ENCODE peak calls at places on chromosomes 11 and 22, in six cellular contexts. U is neuronal stem cell, I is mesenchymal stem cell, L is H1, P is trophoblast cell, X is H9. Q is an unnamed sample.

GRCh38 chr22:24510694-24511625 is 15.8 kb downstream of the UPB1 start:
- DNase-seq in U (no peak), I (peak), L (no peak), P (no peak), X (no peak), Q (peak)

GRCh38 chr11:94597896-94598295 is 30.7 kb downstream of the PIWIL4 start:
- DNase-seq in U (no peak), I (peak), L (no peak), P (no peak), X (no peak), Q (peak)

GRCh38 chr11:102470257-102470656 is 17.7 kb upstream of the TMEM123 start:
- DNase-seq in U (no peak), I (no peak), L (no peak), P (no peak), X (no peak), Q (no peak)

GRCh38 chr11:101264303-101264702 is 134.7 kb upstream of the PGR start:
- DNase-seq in U (no peak), I (no peak), L (no peak), P (no peak), X (no peak), Q (no peak)

GRCh38 chr22:48876951-48877350 is 950.7 kb downstream of the BRD1 start:
- DNase-seq in U (no peak), I (no peak), L (no peak), P (no peak), X (no peak), Q (no peak)

GRCh38 chr11:26649884-26650283 is 72.0 kb downstream of the SLC5A12 start:
- DNase-seq in U (peak), I (peak), L (no peak), P (peak), X (peak), Q (peak)

GRCh38 chr11:27582686-27583085 is 76.1 kb upstream of the LIN7C start:
- DNase-seq in U (no peak), I (no peak), L (no peak), P (no peak), X (no peak), Q (no peak)

GRCh38 chr11:10935015-10935564 is 77.2 kb upstream of the ZBED5 start:
- DNase-seq in U (no peak), I (no peak), L (no peak), P (no peak), X (no peak), Q (no peak)

GRCh38 chr22:26461188-26461810 is 22.3 kb downstream of the HPS4 start:
- DNase-seq in U (peak), I (peak), L (peak), P (peak), X (peak), Q (peak)

GRCh38 chr11:128961645-128962044 is 19.0 kb upstream of the TP53AIP1 start:
- DNase-seq in U (no peak), I (no peak), L (no peak), P (no peak), X (no peak), Q (no peak)

GRCh38 chr22:43479962-43480361 is 68.1 kb downstream of the MPPED1 start:
- DNase-seq in U (no peak), I (no peak), L (no peak), P (no peak), X (no peak), Q (no peak)

GRCh38 chr11:68266936-68267880 is 4.6 kb downstream of the C11orf24 start:
- DNase-seq in U (no peak), I (peak), L (no peak), P (no peak), X (peak), Q (peak)

GRCh38 chr22:29377979-29378378 is 10.4 kb downstream of the AP1B1 start:
- DNase-seq in U (no peak), I (no peak), L (no peak), P (peak), X (no peak), Q (no peak)

GRCh38 chr22:46219650-46220049 is 30.4 kb downstream of the CDPF1 start:
- DNase-seq in U (no peak), I (no peak), L (no peak), P (no peak), X (no peak), Q (no peak)

GRCh38 chr11:6812391-6813005 is 13.0 kb upstream of the OR6A2 start:
- DNase-seq in U (peak), I (peak), L (no peak), P (no peak), X (peak), Q (peak)

GRCh38 chr11:20162824-20163777 is 2.8 kb upstream of the DBX1 start:
- DNase-seq in U (peak), I (peak), L (no peak), P (no peak), X (peak), Q (peak)

GRCh38 chr11:133955091-133955846 is 1.5 kb downstream of the IGSF9B start:
- DNase-seq in U (no peak), I (no peak), L (no peak), P (no peak), X (no peak), Q (no peak)

GRCh38 chr11:59673291-59673690 is 4.5 kb upstream of the PATL1 start:
- DNase-seq in U (no peak), I (no peak), L (no peak), P (no peak), X (no peak), Q (no peak)

GRCh38 chr11:122399375-122399774 is 256.1 kb upstream of the UBASH3B start:
- DNase-seq in U (no peak), I (no peak), L (no peak), P (no peak), X (no peak), Q (no peak)

GRCh38 chr11:17845431-17845881 is 110.9 kb downstream of the KCNC1 start:
- DNase-seq in U (no peak), I (peak), L (no peak), P (no peak), X (no peak), Q (peak)

GRCh38 chr11:65894034-65894591 is 3.6 kb downstream of the CCDC85B start:
- DNase-seq in U (no peak), I (no peak), L (no peak), P (no peak), X (no peak), Q (no peak)

GRCh38 chr11:76802151-76802550 is 19.0 kb downstream of the TSKU start:
- DNase-seq in U (no peak), I (peak), L (no peak), P (no peak), X (no peak), Q (no peak)

GRCh38 chr22:33539902-33540751 is 380.1 kb downstream of the LARGE1 start:
- DNase-seq in U (no peak), I (no peak), L (no peak), P (no peak), X (no peak), Q (peak)

GRCh38 chr22:26660961-26661578 is 3.7 kb downstream of the MIAT start:
- DNase-seq in U (peak), I (no peak), L (no peak), P (no peak), X (no peak), Q (no peak)

DNA sequence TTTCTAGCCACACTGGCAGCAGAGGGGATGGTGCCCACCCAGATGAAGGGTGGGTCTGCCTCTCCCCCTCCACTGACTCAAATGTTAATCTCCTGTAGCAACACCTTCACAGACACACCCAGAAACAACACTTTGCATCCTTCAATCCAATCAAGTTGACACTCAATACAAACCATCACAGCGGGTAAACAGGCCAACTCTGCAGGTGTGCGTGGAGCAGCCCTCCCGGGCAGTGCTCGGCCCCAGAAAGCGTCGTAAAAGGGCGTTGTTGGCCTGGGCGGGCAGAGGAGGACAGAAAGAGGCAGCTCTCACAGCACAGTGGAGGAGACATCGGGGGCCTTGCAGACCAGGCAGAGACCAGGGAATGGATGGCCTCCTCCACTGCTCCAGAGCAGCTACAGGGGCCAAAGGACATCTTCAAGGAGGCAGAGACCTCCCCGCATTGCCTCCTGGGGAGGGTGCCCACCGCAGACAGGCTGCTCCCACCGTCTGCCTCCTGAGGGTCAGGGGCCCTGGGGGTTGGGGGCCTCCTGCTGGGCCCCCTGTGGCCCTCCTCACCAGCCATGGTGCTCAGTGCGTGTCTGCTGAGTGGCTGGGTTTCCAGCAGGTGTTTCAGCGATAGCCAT is 56.1 kb upstream of the FADD start:
- DNase-seq in U (no peak), I (no peak), L (no peak), P (no peak), X (no peak), Q (no peak)
- H3K14ac ChIP-seq in U (no peak), I (no peak), L (no peak), P (no peak), X (no peak), Q (no peak)

GRCh38 chr22:40006641-40007040 is 11.9 kb downstream of the FAM83F start:
- DNase-seq in U (no peak), I (no peak), L (no peak), P (no peak), X (no peak), Q (no peak)
- H3K14ac ChIP-seq in U (peak), I (no peak), L (no peak), P (no peak), X (no peak), Q (no peak)

DNA sequence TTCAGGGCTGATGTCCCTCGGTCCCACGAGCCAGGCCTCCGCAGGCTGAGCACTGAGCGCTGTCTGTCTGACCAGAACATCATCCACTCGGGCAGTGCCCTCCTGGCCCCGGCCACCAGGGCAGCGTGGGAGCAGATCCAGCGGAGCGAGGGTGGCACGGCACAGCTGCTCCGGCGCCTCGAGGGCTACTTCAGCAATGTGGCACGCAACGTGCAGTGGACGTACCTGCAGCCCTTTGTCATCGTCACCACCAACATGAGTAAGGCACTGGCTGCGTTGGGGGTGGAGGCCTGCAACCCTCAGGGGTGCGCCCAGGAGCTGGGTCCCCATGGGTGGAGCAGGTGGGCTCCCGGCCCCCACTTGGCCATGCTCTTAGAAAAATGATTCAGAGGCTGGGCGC is 49.7 kb upstream of the PRODH start:
- DNase-seq in U (no peak), I (no peak), L (no peak), P (no peak), X (no peak), Q (no peak)
- H3K14ac ChIP-seq in U (no peak), I (no peak), L (no peak), P (no peak), X (no peak), Q (no peak)

GRCh38 chr11:72657356-72657755 is 16.9 kb downstream of the PDE2A start:
- DNase-seq in U (no peak), I (no peak), L (no peak), P (no peak), X (no peak), Q (no peak)

GRCh38 chr11:72658989-72659640 is 15.1 kb downstream of the PDE2A start:
- DNase-seq in U (no peak), I (no peak), L (no peak), P (no peak), X (no peak), Q (no peak)

GRCh38 chr11:72661486-72661885 is 12.7 kb downstream of the PDE2A start:
- DNase-seq in U (no peak), I (no peak), L (no peak), P (peak), X (no peak), Q (no peak)

GRCh38 chr11:72665911-72666472 is 8.2 kb downstream of the PDE2A start:
- DNase-seq in U (no peak), I (no peak), L (no peak), P (no peak), X (no peak), Q (no peak)

GRCh38 chr11:72662036-72662435 is 12.2 kb downstream of the PDE2A start:
- DNase-seq in U (no peak), I (no peak), L (no peak), P (no peak), X (no peak), Q (no peak)
- H3K14ac ChIP-seq in U (no peak), I (no peak), L (no peak), P (no peak), X (no peak), Q (no peak)

DNA sequence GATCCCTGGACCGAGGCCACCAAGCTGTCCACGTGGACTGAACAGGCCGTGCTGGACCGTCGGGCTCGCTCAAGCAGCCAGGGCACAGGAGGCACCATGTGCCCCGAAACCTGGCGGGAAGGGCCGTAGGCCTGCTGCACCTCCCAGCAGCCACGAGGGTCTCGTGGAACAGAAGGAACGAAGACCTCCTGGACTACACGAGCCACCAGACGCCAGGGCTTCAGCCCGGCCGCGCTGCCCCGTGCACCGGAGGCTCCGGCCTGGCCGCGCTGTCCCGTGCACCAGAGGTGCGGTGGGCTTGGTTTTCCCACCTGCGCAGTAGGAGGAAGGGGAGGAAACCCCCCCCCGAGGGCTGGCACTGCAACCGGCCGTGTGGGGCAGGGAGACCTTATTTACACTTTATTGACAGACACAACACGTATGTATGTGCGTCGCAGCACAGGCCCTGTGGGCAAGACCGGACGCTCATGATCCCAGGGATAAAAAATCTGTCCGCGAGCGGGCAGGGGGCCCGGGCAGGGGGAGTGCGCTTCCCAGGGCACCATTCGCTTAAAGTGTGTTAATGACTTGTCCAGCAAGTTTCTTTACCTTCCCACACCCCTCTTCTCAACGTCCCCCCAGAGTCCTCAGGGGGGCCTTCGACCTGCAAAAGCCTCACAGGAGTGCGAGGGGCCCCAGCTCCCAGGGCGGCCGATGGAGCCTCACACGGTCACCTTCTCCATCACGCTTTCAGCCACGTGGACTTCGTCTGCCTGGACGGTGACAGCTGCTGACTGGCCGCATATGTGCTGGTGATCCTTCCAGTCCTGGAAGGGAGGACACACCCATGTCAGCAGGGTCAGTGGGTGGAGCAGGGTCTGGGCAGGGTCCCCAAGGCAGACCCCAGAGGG is 7.0 kb downstream of the DRD4 start:
- DNase-seq in U (no peak), I (no peak), L (no peak), P (no peak), X (no peak), Q (no peak)
- H3K14ac ChIP-seq in U (no peak), I (no peak), L (no peak), P (no peak), X (no peak), Q (no peak)

Q was measured in IMR-90.